ENCODE peak calls at places on chromosomes 13 and 19, in nine cellular contexts. W is islet precursor cell; X is T-helper 1 cell; Q is C1 segment of cervical spinal cord; J is activated CD4-positive, alpha-beta T cell treated with anti-CD3 and anti-CD28 coated beads, Interleukin-2, amount 50 U/mL, for 24 hours; R is germinal center; I is activated T-cell treated with anti-CD3 and anti-CD28 coated beads, Interleukin-2, amount 50 U/mL, for 48 hours; Y is mesenchymal stem cell; Z is activated CD8-positive, alpha-beta T cell treated with anti-CD3 and anti-CD28 coated beads for 36 hours. M is an unnamed sample.

GRCh38 chr13:110448230-110448629 is 113.3 kb downstream of the RAB20 start:
- DNase-seq in Q (no peak), I (no peak), X (no peak), Y (peak; percentile 71), W (peak; percentile 90), J (no peak), R (no peak), Z (no peak), M (no peak)

GRCh38 chr13:39531646-39532045 is 71.3 kb downstream of the LHFPL6 start:
- DNase-seq in Q (no peak), Y (peak; percentile 14), I (no peak), Z (no peak), J (no peak), X (no peak), W (no peak), R (no peak), M (no peak)

GRCh38 chr13:40384976-40385857 is 281.2 kb downstream of the FOXO1 start:
- DNase-seq in Y (no peak), Q (no peak), W (no peak), R (no peak), J (no peak), X (no peak), I (no peak), Z (no peak), M (no peak)

GRCh38 chr13:109782066-109782822 is 4.1 kb downstream of the IRS2 start:
- DNase-seq in X (no peak), I (no peak), R (no peak), Z (no peak), J (no peak), Y (no peak), Q (no peak), W (peak; percentile 45), M (no peak)

GRCh38 chr19:6654347-6655310 is 15.3 kb downstream of the TNFSF14 start:
- DNase-seq in Y (no peak), I (peak; percentile 79), J (no peak), X (no peak), Q (no peak), R (no peak), Z (peak; percentile 88), W (no peak), M (peak; percentile 79)

GRCh38 chr19:18156841-18157464 is 4.0 kb downstream of the PIK3R2 start:
- DNase-seq in Q (peak; percentile 78), I (no peak), X (no peak), W (no peak), Y (peak; percentile 86), Z (no peak), R (no peak), J (no peak), M (no peak)

GRCh38 chr13:93435651-93436050 is 209.0 kb downstream of the GPC6 start:
- DNase-seq in Q (no peak), Z (no peak), I (no peak), Y (no peak), R (no peak), X (no peak), J (no peak), W (no peak), M (no peak)

GRCh38 chr19:38310279-38310670 is 5.5 kb downstream of the YIF1B start:
- DNase-seq in Z (no peak), Y (no peak), J (no peak), W (no peak), R (no peak), X (no peak), I (no peak), Q (no peak), M (no peak)

GRCh38 chr13:43036386-43037220 is 13.2 kb downstream of the DNAJC15 start:
- DNase-seq in R (no peak), X (no peak), I (no peak), W (no peak), Z (no peak), Y (no peak), J (no peak), Q (no peak), M (no peak)

GRCh38 chr19:13883665-13884064 is 6.7 kb downstream of the NANOS3 start:
- DNase-seq in Q (no peak), I (no peak), X (no peak), Y (no peak), W (no peak), J (no peak), R (no peak), Z (no peak), M (no peak)

M was measured in natural killer cell treated with Interleukin-12 subunit alpha and Interleukin-12 subunit beta and Interleukin-15 and Interleukin-18, amount 100 ng/mL, for 72 hours.